ENCODE peak calls at places on chromosomes 5 and 9, in ten cellular contexts. One of them, this sample, is unnamed.

GRCh38 chr9:96612966-96613589 is 6.6 kb downstream of the CDC14B start:
- DNase-seq in NB4: no peak
- DNase-seq in ovary: no peak
- DNase-seq in AG09319: no peak
- DNase-seq in WERI-Rb-1: no peak
- DNase-seq in GM12865: no peak
- DNase-seq in fibroblast of lung: peak
- DNase-seq in AG04450: no peak
- DNase-seq in neural crest cell: no peak
- DNase-seq in HFFc6: no peak
- DNase-seq in this sample: no peak

GRCh38 chr5:84870369-84870768 is 485.7 kb upstream of the EDIL3 start:
- DNase-seq in ovary: no peak
- DNase-seq in fibroblast of lung: no peak
- DNase-seq in neural crest cell: no peak
- DNase-seq in NB4: peak
- DNase-seq in AG09319: no peak
- DNase-seq in HFFc6: no peak
- DNase-seq in AG04450: no peak
- DNase-seq in GM12865: no peak
- DNase-seq in WERI-Rb-1: no peak
- DNase-seq in this sample: no peak

GRCh38 chr9:4020747-4021296 is 279.0 kb downstream of the GLIS3 start:
- DNase-seq in HFFc6: no peak
- DNase-seq in AG09319: no peak
- DNase-seq in NB4: no peak
- DNase-seq in WERI-Rb-1: no peak
- DNase-seq in GM12865: no peak
- DNase-seq in ovary: no peak
- DNase-seq in neural crest cell: no peak
- DNase-seq in AG04450: no peak
- DNase-seq in fibroblast of lung: no peak
- DNase-seq in this sample: no peak

GRCh38 chr9:34590376-34591090 is 1.0 kb upstream of the CNTFR start:
- DNase-seq in fibroblast of lung: no peak
- DNase-seq in ovary: no peak
- DNase-seq in AG04450: no peak
- DNase-seq in WERI-Rb-1: peak
- DNase-seq in neural crest cell: no peak
- DNase-seq in NB4: peak
- DNase-seq in AG09319: no peak
- DNase-seq in GM12865: no peak
- DNase-seq in HFFc6: no peak
- DNase-seq in this sample: no peak

GRCh38 chr5:139652788-139653241 is 4.7 kb downstream of the CXXC5 start:
- DNase-seq in HFFc6: no peak
- DNase-seq in AG04450: no peak
- DNase-seq in AG09319: no peak
- DNase-seq in fibroblast of lung: peak
- DNase-seq in GM12865: peak
- DNase-seq in NB4: no peak
- DNase-seq in neural crest cell: no peak
- DNase-seq in ovary: no peak
- DNase-seq in WERI-Rb-1: no peak
- DNase-seq in this sample: no peak

GRCh38 chr9:125854553-125855275 is 107.5 kb downstream of the PBX3 start:
- DNase-seq in ovary: no peak
- DNase-seq in NB4: no peak
- DNase-seq in GM12865: no peak
- DNase-seq in fibroblast of lung: peak
- DNase-seq in AG04450: no peak
- DNase-seq in HFFc6: peak
- DNase-seq in AG09319: peak
- DNase-seq in neural crest cell: no peak
- DNase-seq in WERI-Rb-1: no peak
- DNase-seq in this sample: no peak

GRCh38 chr9:130444565-130445221 is at the start of gene ASS1:
- DNase-seq in ovary: peak
- DNase-seq in AG04450: no peak
- DNase-seq in HFFc6: no peak
- DNase-seq in GM12865: no peak
- DNase-seq in fibroblast of lung: no peak
- DNase-seq in NB4: peak
- DNase-seq in WERI-Rb-1: peak
- DNase-seq in AG09319: peak
- DNase-seq in neural crest cell: no peak
- DNase-seq in this sample: no peak

GRCh38 chr5:160382361-160382760 is 11.9 kb upstream of the C1QTNF2 start:
- DNase-seq in HFFc6: no peak
- DNase-seq in WERI-Rb-1: no peak
- DNase-seq in neural crest cell: no peak
- DNase-seq in fibroblast of lung: no peak
- DNase-seq in NB4: peak
- DNase-seq in AG09319: no peak
- DNase-seq in ovary: no peak
- DNase-seq in AG04450: no peak
- DNase-seq in GM12865: no peak
- DNase-seq in this sample: no peak

GRCh38 chr5:113133573-113133972 is 157.0 kb downstream of the DCP2 start:
- DNase-seq in fibroblast of lung: no peak
- DNase-seq in NB4: no peak
- DNase-seq in AG09319: no peak
- DNase-seq in AG04450: no peak
- DNase-seq in GM12865: no peak
- DNase-seq in ovary: no peak
- DNase-seq in WERI-Rb-1: no peak
- DNase-seq in neural crest cell: no peak
- DNase-seq in HFFc6: no peak
- DNase-seq in this sample: no peak

GRCh38 chr5:8058626-8059180 is 189.8 kb downstream of the MTRR start:
- DNase-seq in GM12865: no peak
- DNase-seq in AG09319: no peak
- DNase-seq in HFFc6: no peak
- DNase-seq in AG04450: no peak
- DNase-seq in fibroblast of lung: no peak
- DNase-seq in neural crest cell: no peak
- DNase-seq in NB4: no peak
- DNase-seq in WERI-Rb-1: no peak
- DNase-seq in ovary: no peak
- DNase-seq in this sample: no peak

GRCh38 chr9:125829743-125830142 is 82.6 kb downstream of the PBX3 start:
- DNase-seq in HFFc6: no peak
- DNase-seq in fibroblast of lung: peak
- DNase-seq in AG04450: no peak
- DNase-seq in ovary: peak
- DNase-seq in WERI-Rb-1: no peak
- DNase-seq in NB4: peak
- DNase-seq in neural crest cell: no peak
- DNase-seq in AG09319: no peak
- DNase-seq in GM12865: peak
- DNase-seq in this sample: no peak

GRCh38 chr5:89440670-89441069 is 557.7 kb upstream of the MEF2C start:
- DNase-seq in AG04450: no peak
- DNase-seq in fibroblast of lung: no peak
- DNase-seq in AG09319: no peak
- DNase-seq in HFFc6: no peak
- DNase-seq in NB4: no peak
- DNase-seq in WERI-Rb-1: no peak
- DNase-seq in ovary: no peak
- DNase-seq in neural crest cell: no peak
- DNase-seq in GM12865: no peak
- DNase-seq in this sample: no peak

GRCh38 chr5:135244620-135245021 is 154.4 kb downstream of the MACROH2A1 start:
- DNase-seq in WERI-Rb-1: peak
- DNase-seq in neural crest cell: no peak
- DNase-seq in GM12865: no peak
- DNase-seq in HFFc6: no peak
- DNase-seq in NB4: no peak
- DNase-seq in AG09319: no peak
- DNase-seq in fibroblast of lung: no peak
- DNase-seq in AG04450: no peak
- DNase-seq in ovary: no peak
- DNase-seq in this sample: peak

GRCh38 chr5:45862763-45863162 is 166.6 kb upstream of the HCN1 start:
- DNase-seq in NB4: no peak
- DNase-seq in ovary: no peak
- DNase-seq in neural crest cell: no peak
- DNase-seq in AG04450: no peak
- DNase-seq in fibroblast of lung: no peak
- DNase-seq in HFFc6: no peak
- DNase-seq in GM12865: no peak
- DNase-seq in WERI-Rb-1: no peak
- DNase-seq in AG09319: no peak
- DNase-seq in this sample: no peak
- TF ChIP-seq CTCF in NB4: peak
- TF ChIP-seq CTCF in ovary: no peak
- TF ChIP-seq CTCF in neural crest cell: no peak
- TF ChIP-seq CTCF in AG04450: no peak
- TF ChIP-seq CTCF in fibroblast of lung: no peak
- TF ChIP-seq CTCF in HFFc6: no peak
- TF ChIP-seq CTCF in GM12865: no peak
- TF ChIP-seq CTCF in WERI-Rb-1: peak
- TF ChIP-seq CTCF in AG09319: no peak
- TF ChIP-seq CTCF in this sample: no peak

GRCh38 chr5:179820483-179821297 is at the start of gene SQSTM1:
- DNase-seq in ovary: peak
- DNase-seq in WERI-Rb-1: peak
- DNase-seq in GM12865: peak
- DNase-seq in fibroblast of lung: peak
- DNase-seq in neural crest cell: peak
- DNase-seq in NB4: peak
- DNase-seq in HFFc6: peak
- DNase-seq in AG04450: peak
- DNase-seq in AG09319: peak
- DNase-seq in this sample: peak

GRCh38 chr5:179818746-179819295 is 1.9 kb upstream of the SQSTM1 start:
- DNase-seq in NB4: peak
- DNase-seq in HFFc6: peak
- DNase-seq in AG04450: peak
- DNase-seq in ovary: peak
- DNase-seq in AG09319: peak
- DNase-seq in GM12865: peak
- DNase-seq in WERI-Rb-1: peak
- DNase-seq in neural crest cell: peak
- DNase-seq in fibroblast of lung: peak
- DNase-seq in this sample: no peak

GRCh38 chr5:179820127-179820482 is 600 bp upstream of the SQSTM1 start:
- DNase-seq in WERI-Rb-1: no peak
- DNase-seq in fibroblast of lung: no peak
- DNase-seq in GM12865: no peak
- DNase-seq in HFFc6: no peak
- DNase-seq in AG04450: no peak
- DNase-seq in neural crest cell: no peak
- DNase-seq in ovary: no peak
- DNase-seq in NB4: no peak
- DNase-seq in AG09319: no peak
- DNase-seq in this sample: no peak

GRCh38 chr5:179821298-179822058 is 773 bp downstream of the SQSTM1 start:
- DNase-seq in AG04450: peak
- DNase-seq in HFFc6: peak
- DNase-seq in NB4: peak
- DNase-seq in GM12865: peak
- DNase-seq in neural crest cell: peak
- DNase-seq in WERI-Rb-1: peak
- DNase-seq in AG09319: peak
- DNase-seq in ovary: peak
- DNase-seq in fibroblast of lung: peak
- DNase-seq in this sample: no peak

GRCh38 chr5:179819296-179820126 is 1.2 kb upstream of the SQSTM1 start:
- DNase-seq in AG04450: no peak
- DNase-seq in HFFc6: peak
- DNase-seq in AG09319: no peak
- DNase-seq in GM12865: peak
- DNase-seq in ovary: peak
- DNase-seq in fibroblast of lung: peak
- DNase-seq in WERI-Rb-1: peak
- DNase-seq in neural crest cell: no peak
- DNase-seq in NB4: peak
- DNase-seq in this sample: no peak
- TF ChIP-seq CTCF in AG04450: no peak
- TF ChIP-seq CTCF in HFFc6: no peak
- TF ChIP-seq CTCF in AG09319: no peak
- TF ChIP-seq CTCF in GM12865: no peak
- TF ChIP-seq CTCF in ovary: no peak
- TF ChIP-seq CTCF in fibroblast of lung: no peak
- TF ChIP-seq CTCF in WERI-Rb-1: no peak
- TF ChIP-seq CTCF in neural crest cell: no peak
- TF ChIP-seq CTCF in NB4: no peak
- TF ChIP-seq CTCF in this sample: no peak

GRCh38 chr5:164145458-164145857 is 640.0 kb downstream of the MAT2B start:
- DNase-seq in GM12865: no peak
- DNase-seq in WERI-Rb-1: no peak
- DNase-seq in fibroblast of lung: no peak
- DNase-seq in neural crest cell: no peak
- DNase-seq in NB4: no peak
- DNase-seq in AG09319: no peak
- DNase-seq in ovary: no peak
- DNase-seq in HFFc6: no peak
- DNase-seq in AG04450: no peak
- DNase-seq in this sample: no peak
- TF ChIP-seq CTCF in GM12865: no peak
- TF ChIP-seq CTCF in WERI-Rb-1: no peak
- TF ChIP-seq CTCF in fibroblast of lung: no peak
- TF ChIP-seq CTCF in neural crest cell: no peak
- TF ChIP-seq CTCF in NB4: no peak
- TF ChIP-seq CTCF in AG09319: no peak
- TF ChIP-seq CTCF in ovary: no peak
- TF ChIP-seq CTCF in HFFc6: no peak
- TF ChIP-seq CTCF in AG04450: no peak
- TF ChIP-seq CTCF in this sample: no peak

GRCh38 chr9:91255327-91255726 is 106.4 kb downstream of the AUH start:
- DNase-seq in HFFc6: peak
- DNase-seq in neural crest cell: no peak
- DNase-seq in ovary: no peak
- DNase-seq in NB4: no peak
- DNase-seq in WERI-Rb-1: no peak
- DNase-seq in AG04450: peak
- DNase-seq in fibroblast of lung: peak
- DNase-seq in GM12865: no peak
- DNase-seq in AG09319: peak
- DNase-seq in this sample: no peak

GRCh38 chr9:91256235-91256634 is 105.5 kb downstream of the AUH start:
- DNase-seq in WERI-Rb-1: no peak
- DNase-seq in neural crest cell: no peak
- DNase-seq in ovary: no peak
- DNase-seq in AG04450: no peak
- DNase-seq in fibroblast of lung: no peak
- DNase-seq in AG09319: no peak
- DNase-seq in NB4: no peak
- DNase-seq in GM12865: no peak
- DNase-seq in HFFc6: no peak
- DNase-seq in this sample: no peak

GRCh38 chr9:91258448-91258847 is 103.3 kb downstream of the AUH start:
- DNase-seq in NB4: peak
- DNase-seq in neural crest cell: no peak
- DNase-seq in AG09319: no peak
- DNase-seq in WERI-Rb-1: no peak
- DNase-seq in fibroblast of lung: no peak
- DNase-seq in HFFc6: no peak
- DNase-seq in AG04450: no peak
- DNase-seq in GM12865: no peak
- DNase-seq in ovary: no peak
- DNase-seq in this sample: no peak

GRCh38 chr9:91248707-91249106 is 113.0 kb downstream of the AUH start:
- DNase-seq in ovary: no peak
- DNase-seq in GM12865: no peak
- DNase-seq in AG09319: no peak
- DNase-seq in HFFc6: no peak
- DNase-seq in fibroblast of lung: no peak
- DNase-seq in NB4: no peak
- DNase-seq in neural crest cell: no peak
- DNase-seq in WERI-Rb-1: no peak
- DNase-seq in AG04450: peak
- DNase-seq in this sample: no peak

GRCh38 chr9:91253488-91253887 is 108.2 kb downstream of the AUH start:
- DNase-seq in HFFc6: peak
- DNase-seq in neural crest cell: no peak
- DNase-seq in fibroblast of lung: no peak
- DNase-seq in NB4: peak
- DNase-seq in ovary: no peak
- DNase-seq in GM12865: peak
- DNase-seq in WERI-Rb-1: no peak
- DNase-seq in AG09319: no peak
- DNase-seq in AG04450: no peak
- DNase-seq in this sample: no peak
- TF ChIP-seq CTCF in HFFc6: peak
- TF ChIP-seq CTCF in neural crest cell: no peak
- TF ChIP-seq CTCF in fibroblast of lung: no peak
- TF ChIP-seq CTCF in NB4: no peak
- TF ChIP-seq CTCF in ovary: no peak
- TF ChIP-seq CTCF in GM12865: no peak
- TF ChIP-seq CTCF in WERI-Rb-1: no peak
- TF ChIP-seq CTCF in AG09319: no peak
- TF ChIP-seq CTCF in AG04450: peak
- TF ChIP-seq CTCF in this sample: peak

This sample was measured in type B pancreatic cell.